ENCODE peak calls at places on chromosomes 2 and 18, in eight cellular contexts. X is IMR-90; A is GM23248; L is endodermal cell; R is PC-9; K is left lung; W is effector memory CD4-positive, alpha-beta T cell; N is lower lobe of right lung. M is an unnamed sample.

GRCh38 chr2:202716114-202716718 is 81.4 kb downstream of the FAM117B start:
- DNase-seq in X (peak; percentile 4), A (no peak), L (no peak), R (no peak), K (no peak), W (no peak), N (no peak), M (no peak)

GRCh38 chr18:71189581-71189980 is 900.7 kb downstream of the SOCS6 start:
- DNase-seq in X (no peak), A (no peak), L (no peak), R (no peak), K (no peak), W (no peak), N (no peak), M (no peak)

GRCh38 chr2:128421861-128422311 is 103.2 kb upstream of the HS6ST1 start:
- DNase-seq in X (no peak), A (peak; percentile 30), L (peak; percentile 33), R (no peak), K (no peak), W (no peak), N (no peak), M (peak; percentile 51)

GRCh38 chr2:27723372-27724144 is 48.0 kb upstream of the MRPL33 start:
- DNase-seq in X (peak; percentile 75), A (peak; percentile 91), L (peak; percentile 90), R (peak; percentile 55), K (no peak), W (no peak), N (peak; percentile 61), M (no peak)

GRCh38 chr2:138708682-138709241 is 71.4 kb downstream of the NXPH2 start:
- DNase-seq in X (peak; percentile 34), A (peak; percentile 44), L (no peak), R (no peak), K (no peak), W (no peak), N (no peak), M (no peak)

GRCh38 chr18:47283476-47283875 is 32.0 kb upstream of the SKOR2 start:
- DNase-seq in X (peak; percentile 33), A (peak; percentile 55), L (peak; percentile 69), R (no peak), K (no peak), W (no peak), N (no peak), M (no peak)

GRCh38 chr2:24594283-24594682 is 103.2 kb downstream of the NCOA1 start:
- DNase-seq in X (no peak), A (peak; percentile 16), L (no peak), R (no peak), K (no peak), W (no peak), N (no peak), M (no peak)

GRCh38 chr2:160281213-160281612 is 81.1 kb upstream of the ITGB6 start:
- DNase-seq in X (no peak), A (no peak), L (no peak), R (no peak), K (no peak), W (no peak), N (no peak), M (no peak)

DNA sequence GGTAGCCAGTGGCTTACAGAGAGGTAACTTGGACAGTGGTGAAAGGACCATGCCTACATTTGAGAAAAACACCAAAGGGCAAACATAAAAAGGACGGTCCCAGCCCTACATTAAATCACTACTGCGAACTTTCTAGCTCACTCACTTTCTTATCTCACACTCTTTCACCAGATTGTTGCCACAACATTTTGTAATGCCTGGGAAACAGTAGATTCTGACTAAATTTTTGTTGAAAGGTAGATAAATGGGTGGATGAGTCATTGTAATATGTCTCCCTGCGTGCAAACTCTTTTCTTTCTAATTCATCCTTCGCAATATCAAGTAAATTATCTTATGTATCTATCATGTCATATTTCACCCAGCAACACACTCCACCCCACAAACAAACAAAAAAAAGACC is 192.2 kb downstream of the IRS1 start:
- DNase-seq in X (peak; percentile 76), A (peak; percentile 88), L (no peak), R (no peak), K (no peak), W (no peak), N (no peak), M (no peak)
- H3K4me1 ChIP-seq in X (peaks cover 9% of the 10 kb centered on the region), A (peaks cover 33% of the 10 kb centered on the region), L (no peaks in the 10 kb centered on the region), R (peaks cover 9% of the 10 kb centered on the region), K (no peaks in the 10 kb centered on the region), W (no peaks in the 10 kb centered on the region), N (no peaks in the 10 kb centered on the region), M (peaks cover 18% of the 10 kb centered on the region)

GRCh38 chr18:58367425-58368140 is 261.3 kb downstream of the ALPK2 start:
- DNase-seq in X (no peak), A (no peak), L (no peak), R (no peak), K (no peak), W (no peak), N (no peak), M (no peak)

GRCh38 chr18:58362829-58363231 is 266.1 kb downstream of the ALPK2 start:
- DNase-seq in X (peak; percentile 51), A (no peak), L (no peak), R (no peak), K (no peak), W (no peak), N (no peak), M (no peak)

GRCh38 chr18:58362027-58362575 is 266.8 kb downstream of the ALPK2 start:
- DNase-seq in X (peak; percentile 97), A (peak; percentile 98), L (no peak), R (no peak), K (no peak), W (no peak), N (no peak), M (no peak)

GRCh38 chr18:58363767-58364540 is 264.9 kb downstream of the ALPK2 start:
- DNase-seq in X (peak; percentile 70), A (peak; percentile 86), L (no peak), R (no peak), K (no peak), W (no peak), N (no peak), M (no peak)

GRCh38 chr18:58364867-58365533 is 263.9 kb downstream of the ALPK2 start:
- DNase-seq in X (peak; percentile 68), A (peak; percentile 84), L (peak; percentile 49), R (no peak), K (no peak), W (no peak), N (no peak), M (no peak)
- H3K4me1 ChIP-seq in X (peaks cover 16% of the 10 kb centered on the region), A (peaks cover 41% of the 10 kb centered on the region), L (no peaks in the 10 kb centered on the region), R (no peaks in the 10 kb centered on the region), K (peaks cover 9% of the 10 kb centered on the region), W (no peaks in the 10 kb centered on the region), N (peaks cover 19% of the 10 kb centered on the region), M (peaks cover 15% of the 10 kb centered on the region)

DNA sequence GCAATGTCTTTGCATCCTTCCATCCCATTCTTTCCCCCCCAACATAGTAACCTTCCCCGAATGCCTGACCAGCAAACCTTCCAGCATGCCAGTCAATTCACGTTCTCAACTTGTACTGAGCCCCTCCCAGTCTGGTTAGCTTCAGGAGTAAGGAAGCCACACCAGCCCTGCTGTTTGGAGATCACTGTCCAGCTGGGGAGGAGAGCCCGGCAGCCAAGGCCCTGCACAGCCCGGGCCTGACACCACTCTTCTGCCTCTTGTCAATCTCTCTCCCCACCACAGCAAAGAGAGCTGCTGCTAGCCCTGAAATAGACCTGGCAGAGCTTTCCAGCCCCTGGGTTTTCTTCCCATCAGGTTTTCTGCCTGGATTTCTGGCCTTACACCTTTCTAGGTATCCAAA is 185.8 kb upstream of the ID2 start:
- DNase-seq in X (no peak), A (no peak), L (no peak), R (no peak), K (no peak), W (no peak), N (no peak), M (no peak)
- H3K4me1 ChIP-seq in X (no peaks in the 10 kb centered on the region), A (no peaks in the 10 kb centered on the region), L (peaks cover 13% of the 10 kb centered on the region), R (no peaks in the 10 kb centered on the region), K (peaks cover 7% of the 10 kb centered on the region), W (no peaks in the 10 kb centered on the region), N (peaks cover 37% of the 10 kb centered on the region), M (no peaks in the 10 kb centered on the region)

DNA sequence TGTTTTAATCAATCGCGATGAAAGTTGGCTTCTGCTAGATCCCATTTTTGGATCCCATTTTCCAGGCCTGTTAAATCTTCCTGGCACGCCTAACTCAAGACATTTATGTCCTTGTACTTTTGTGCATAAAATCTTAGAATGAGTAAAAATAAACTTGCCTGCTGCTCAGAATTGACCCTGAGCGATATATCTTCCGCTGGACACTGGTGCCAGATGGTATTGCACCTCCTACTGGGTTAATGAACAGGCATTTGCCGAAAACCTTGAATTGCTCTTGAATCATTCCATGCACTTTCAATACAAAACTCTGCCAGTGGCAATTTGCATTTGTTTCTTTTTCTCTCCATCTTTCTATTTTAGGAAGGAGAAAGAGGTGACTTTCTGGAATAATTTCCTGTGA is 60.1 kb upstream of the MGAT5 start:
- DNase-seq in X (no peak), A (no peak), L (no peak), R (no peak), K (no peak), W (no peak), N (no peak), M (no peak)
- H3K4me1 ChIP-seq in X (peaks cover 14% of the 10 kb centered on the region), A (no peaks in the 10 kb centered on the region), L (no peaks in the 10 kb centered on the region), R (peaks cover 18% of the 10 kb centered on the region), K (no peaks in the 10 kb centered on the region), W (peaks cover 40% of the 10 kb centered on the region), N (peaks cover 18% of the 10 kb centered on the region), M (peaks cover 23% of the 10 kb centered on the region)

GRCh38 chr2:63056309-63057065 is 5.9 kb downstream of the OTX1 start:
- DNase-seq in X (no peak), A (peak; percentile 51), L (peak; percentile 71), R (no peak), K (no peak), W (no peak), N (no peak), M (no peak)
- H3K4me1 ChIP-seq in X (peaks cover 2% of the 10 kb centered on the region), A (peaks cover 5% of the 10 kb centered on the region), L (no peaks in the 10 kb centered on the region), R (no peaks in the 10 kb centered on the region), K (peaks cover 28% of the 10 kb centered on the region), W (peaks cover 54% of the 10 kb centered on the region), N (peaks cover 69% of the 10 kb centered on the region), M (no peaks in the 10 kb centered on the region)